ENCODE peak calls at places on chromosome 20, in four cellular contexts. P, A, E and K are unnamed samples.

GRCh38 chr20:46512943-46513844 is at the start of gene ZNF334:
- DNase-seq in P (peak), A (peak), E (peak), K (no peak)

GRCh38 chr20:2751868-2752630 is 48.4 kb downstream of the CPXM1 start:
- DNase-seq in P (peak), A (no peak), E (peak), K (peak)

GRCh38 chr20:38520261-38520660 is 47.6 kb downstream of the RALGAPB start:
- DNase-seq in P (no peak), A (no peak), E (no peak), K (no peak)

GRCh38 chr20:44217342-44218092 is 6.9 kb upstream of the OSER1 start:
- DNase-seq in P (peak), A (peak), E (peak), K (peak)

GRCh38 chr20:49579874-49580817 is 12.2 kb upstream of the PTGIS start:
- DNase-seq in P (no peak), A (no peak), E (no peak), K (no peak)

GRCh38 chr20:57991211-57991841 is 237.1 kb downstream of the ANKRD60 start:
- DNase-seq in P (no peak), A (no peak), E (no peak), K (no peak)

GRCh38 chr20:2804921-2805681 is 4.7 kb upstream of the CPXM1 start:
- DNase-seq in P (no peak), A (peak), E (no peak), K (no peak)

GRCh38 chr20:36092424-36093024 is 62.0 kb upstream of the EPB41L1 start:
- DNase-seq in P (peak), A (peak), E (peak), K (no peak)

GRCh38 chr20:59779656-59780380 is 153.6 kb downstream of the SYCP2 start:
- DNase-seq in P (no peak), A (no peak), E (no peak), K (no peak)

GRCh38 chr20:37071481-37071911 is 24.3 kb downstream of the RBL1 start:
- DNase-seq in P (peak), A (no peak), E (no peak), K (no peak)

GRCh38 chr20:63932606-63933160 is 23.5 kb downstream of the UCKL1 start:
- DNase-seq in P (no peak), A (peak), E (no peak), K (no peak)

GRCh38 chr20:17541996-17542395 is 10.8 kb upstream of the BFSP1 start:
- DNase-seq in P (no peak), A (peak), E (no peak), K (no peak)

GRCh38 chr20:13288357-13288756 is 67.3 kb downstream of the ISM1 start:
- DNase-seq in P (no peak), A (no peak), E (no peak), K (no peak)

GRCh38 chr20:33488201-33488600 is 1.7 kb upstream of the CBFA2T2 start:
- DNase-seq in P (no peak), A (no peak), E (no peak), K (no peak)

GRCh38 chr20:20085071-20085470 is 32.7 kb downstream of the CFAP61 start:
- DNase-seq in P (no peak), A (no peak), E (no peak), K (no peak)

GRCh38 chr20:62967628-62968351 is 15.3 kb downstream of the SLC17A9 start:
- DNase-seq in P (no peak), A (no peak), E (no peak), K (no peak)

GRCh38 chr20:58054744-58055373 is 173.6 kb downstream of the ANKRD60 start:
- DNase-seq in P (no peak), A (peak), E (no peak), K (no peak)

GRCh38 chr20:57474816-57475215 is 50.1 kb downstream of the CTCFL start:
- DNase-seq in P (no peak), A (peak), E (no peak), K (no peak)

GRCh38 chr20:3890999-3891929 is 2.1 kb downstream of the PANK2 start:
- DNase-seq in P (no peak), A (no peak), E (no peak), K (no peak)

GRCh38 chr20:43363506-43363905 is 94.2 kb upstream of the SRSF6 start:
- DNase-seq in P (no peak), A (no peak), E (no peak), K (no peak)

GRCh38 chr20:51760905-51761544 is 7.2 kb downstream of the ATP9A start:
- DNase-seq in P (peak), A (peak), E (no peak), K (no peak)

GRCh38 chr20:53072923-53073579 is 100.9 kb downstream of the TSHZ2 start:
- DNase-seq in P (no peak), A (no peak), E (no peak), K (no peak)

GRCh38 chr20:3696745-3697587 is 15.2 kb upstream of the ADAM33 start:
- DNase-seq in P (no peak), A (peak), E (no peak), K (no peak)

GRCh38 chr20:46402236-46402886 is 4.1 kb downstream of the ELMO2 start:
- DNase-seq in P (no peak), A (peak), E (no peak), K (no peak)

GRCh38 chr20:32362924-32363364 is 4.8 kb downstream of the ASXL1 start:
- DNase-seq in P (no peak), A (no peak), E (no peak), K (no peak)

GRCh38 chr20:50193851-50194830 is 3.5 kb downstream of the CEBPB start:
- DNase-seq in P (no peak), A (peak), E (no peak), K (no peak)

GRCh38 chr20:64161595-64162238 is 2.5 kb upstream of the MYT1 start:
- DNase-seq in P (peak), A (peak), E (no peak), K (no peak)

GRCh38 chr20:57205625-57206219 is 60.7 kb downstream of the BMP7 start:
- DNase-seq in P (no peak), A (no peak), E (no peak), K (no peak)

GRCh38 chr20:23187759-23188158 is 101.6 kb upstream of the CD93 start:
- DNase-seq in P (no peak), A (no peak), E (no peak), K (no peak)

GRCh38 chr20:2340823-2341222 is 39.9 kb upstream of the TGM6 start:
- DNase-seq in P (no peak), A (no peak), E (no peak), K (no peak)

GRCh38 chr20:50865591-50865990 is 65.6 kb downstream of the ADNP start:
- DNase-seq in P (no peak), A (no peak), E (no peak), K (no peak)

GRCh38 chr20:42721923-42722322 is 467.8 kb downstream of the PTPRT start:
- DNase-seq in P (no peak), A (no peak), E (peak), K (no peak)

GRCh38 chr20:40535816-40536215 is 153.2 kb downstream of the MAFB start:
- DNase-seq in P (no peak), A (no peak), E (no peak), K (no peak)

GRCh38 chr20:44990425-44990824 is 24.1 kb downstream of the STK4 start:
- DNase-seq in P (no peak), A (no peak), E (no peak), K (no peak)